ENCODE peak calls at places on chromosomes 1 and 21, in four cellular contexts. One of them, this sample, is unnamed.

GRCh38 chr1:19597463-19598309 is 46.4 kb upstream of the NBL1 start:
- DNase-seq in GM06990: no peak
- DNase-seq in head of caudate nucleus: no peak
- DNase-seq in RWPE2: no peak
- DNase-seq in this sample: peak; percentile 34

GRCh38 chr1:172960454-172961208 is 90.1 kb downstream of the TNFSF18 start:
- DNase-seq in head of caudate nucleus: no peak
- DNase-seq in GM06990: no peak
- DNase-seq in RWPE2: no peak
- DNase-seq in this sample: no peak

GRCh38 chr1:205255941-205256780 is 28.4 kb downstream of the TMCC2 start:
- DNase-seq in RWPE2: no peak
- DNase-seq in GM06990: peak; percentile 55
- DNase-seq in head of caudate nucleus: peak; percentile 98
- DNase-seq in this sample: peak; percentile 98

GRCh38 chr1:181131255-181131901 is 42.9 kb downstream of the IER5 start:
- DNase-seq in head of caudate nucleus: no peak
- DNase-seq in RWPE2: no peak
- DNase-seq in GM06990: peak; percentile 85
- DNase-seq in this sample: no peak

GRCh38 chr1:16009678-16010077 is 5.6 kb downstream of the SRARP start:
- DNase-seq in head of caudate nucleus: no peak
- DNase-seq in RWPE2: no peak
- DNase-seq in GM06990: no peak
- DNase-seq in this sample: no peak

GRCh38 chr1:29240986-29241385 is 4.7 kb downstream of the PTPRU start:
- DNase-seq in head of caudate nucleus: no peak
- DNase-seq in GM06990: no peak
- DNase-seq in RWPE2: no peak
- DNase-seq in this sample: no peak

GRCh38 chr1:19689131-19689757 is 24.6 kb downstream of the HTR6 start:
- DNase-seq in head of caudate nucleus: no peak
- DNase-seq in RWPE2: no peak
- DNase-seq in GM06990: no peak
- DNase-seq in this sample: no peak

GRCh38 chr1:110339040-110339426 is at the start of gene RBM15:
- DNase-seq in GM06990: peak; percentile 99
- DNase-seq in RWPE2: peak; percentile 97
- DNase-seq in head of caudate nucleus: peak; percentile 99
- DNase-seq in this sample: peak; percentile 100

GRCh38 chr21:38142226-38142625 is 114.6 kb upstream of the KCNJ15 start:
- DNase-seq in RWPE2: no peak
- DNase-seq in head of caudate nucleus: no peak
- DNase-seq in GM06990: no peak
- DNase-seq in this sample: no peak

GRCh38 chr21:36385909-36386642 is 884 bp downstream of the CHAF1B start:
- DNase-seq in GM06990: peak; percentile 15
- DNase-seq in head of caudate nucleus: no peak
- DNase-seq in RWPE2: no peak
- DNase-seq in this sample: peak; percentile 42

GRCh38 chr1:29043270-29043971 is 80.3 kb downstream of the TMEM200B start:
- DNase-seq in GM06990: no peak
- DNase-seq in RWPE2: no peak
- DNase-seq in head of caudate nucleus: no peak
- DNase-seq in this sample: no peak

GRCh38 chr1:228150458-228151169 is 884 bp downstream of the GJC2 start:
- DNase-seq in GM06990: peak; percentile 4
- DNase-seq in RWPE2: no peak
- DNase-seq in head of caudate nucleus: no peak
- DNase-seq in this sample: no peak

GRCh38 chr1:204975568-204976235 is 67.3 kb upstream of the CNTN2 start:
- DNase-seq in head of caudate nucleus: peak; percentile 24
- DNase-seq in GM06990: no peak
- DNase-seq in RWPE2: no peak
- DNase-seq in this sample: peak; percentile 63

GRCh38 chr21:36202721-36203602 is 46.3 kb downstream of the DOP1B start:
- DNase-seq in head of caudate nucleus: no peak
- DNase-seq in RWPE2: no peak
- DNase-seq in GM06990: no peak
- DNase-seq in this sample: no peak

GRCh38 chr21:44834951-44835646 is 17.2 kb upstream of the SUMO3 start:
- DNase-seq in RWPE2: no peak
- DNase-seq in head of caudate nucleus: no peak
- DNase-seq in GM06990: no peak
- DNase-seq in this sample: no peak

GRCh38 chr1:54481201-54481884 is 66.7 kb upstream of the ACOT11 start:
- DNase-seq in head of caudate nucleus: no peak
- DNase-seq in RWPE2: no peak
- DNase-seq in GM06990: no peak
- DNase-seq in this sample: no peak

GRCh38 chr1:44407430-44408180 is 2.5 kb downstream of the RNF220 start:
- DNase-seq in RWPE2: no peak
- DNase-seq in head of caudate nucleus: no peak
- DNase-seq in GM06990: peak; percentile 22
- DNase-seq in this sample: no peak

GRCh38 chr1:3186526-3186921 is 117.5 kb downstream of the PRDM16 start:
- DNase-seq in GM06990: no peak
- DNase-seq in head of caudate nucleus: no peak
- DNase-seq in RWPE2: no peak
- DNase-seq in this sample: no peak

GRCh38 chr1:228009828-228010775 is 3.3 kb downstream of the WNT3A start:
- DNase-seq in head of caudate nucleus: no peak
- DNase-seq in RWPE2: no peak
- DNase-seq in GM06990: no peak
- DNase-seq in this sample: no peak

GRCh38 chr1:97377432-97378034 is 543.3 kb downstream of the DPYD start:
- DNase-seq in RWPE2: no peak
- DNase-seq in head of caudate nucleus: no peak
- DNase-seq in GM06990: no peak
- DNase-seq in this sample: no peak

GRCh38 chr1:109239580-109240068 is 9.7 kb upstream of the CELSR2 start:
- DNase-seq in GM06990: no peak
- DNase-seq in RWPE2: no peak
- DNase-seq in head of caudate nucleus: no peak
- DNase-seq in this sample: peak; percentile 43